ENCODE peak calls at places on chromosomes 2 and 18, in nine cellular contexts. T, B, H, I, M, J, N, S and Y are unnamed samples.

GRCh38 chr2:61471905-61472805 is 1.3 kb upstream of the USP34 start:
- DNase-seq in T (no peak), B (peak; percentile 21), H (peak; percentile 47), I (peak; percentile 38), M (no peak), J (peak; percentile 45), N (peak; percentile 36), S (no peak), Y (no peak)

GRCh38 chr2:30255466-30256408 is 24.4 kb downstream of the LBH start:
- DNase-seq in T (no peak), B (no peak), H (no peak), I (no peak), M (no peak), J (no peak), N (peak; percentile 43), S (no peak), Y (no peak)

GRCh38 chr2:197416268-197416667 is 18.6 kb downstream of the SF3B1 start:
- DNase-seq in T (no peak), B (no peak), H (no peak), I (no peak), M (no peak), J (no peak), N (no peak), S (no peak), Y (no peak)

GRCh38 chr2:108363900-108364225 is 13.9 kb upstream of the SULT1C4 start:
- DNase-seq in T (no peak), B (no peak), H (peak; percentile 73), I (no peak), M (no peak), J (no peak), N (no peak), S (no peak), Y (no peak)

GRCh38 chr2:71787476-71788185 is 334.3 kb downstream of the DYSF start:
- DNase-seq in T (no peak), B (no peak), H (peak; percentile 64), I (no peak), M (no peak), J (no peak), N (no peak), S (no peak), Y (no peak)

GRCh38 chr2:108367014-108367413 is 10.7 kb upstream of the SULT1C4 start:
- DNase-seq in T (no peak), B (no peak), H (no peak), I (no peak), M (no peak), J (no peak), N (no peak), S (no peak), Y (no peak)

GRCh38 chr2:121237980-121238665 is 46.9 kb downstream of the TFCP2L1 start:
- DNase-seq in T (no peak), B (no peak), H (no peak), I (no peak), M (no peak), J (peak; percentile 33), N (no peak), S (peak; percentile 22), Y (no peak)

GRCh38 chr2:16554184-16554583 is 111.5 kb downstream of the CYRIA start:
- DNase-seq in T (no peak), B (no peak), H (no peak), I (no peak), M (no peak), J (no peak), N (no peak), S (no peak), Y (no peak)

GRCh38 chr2:240619506-240620148 is 5.7 kb upstream of the GPR35 start:
- DNase-seq in T (peak; percentile 20), B (no peak), H (no peak), I (no peak), M (peak; percentile 5), J (no peak), N (no peak), S (peak; percentile 49), Y (peak; percentile 35)

GRCh38 chr2:157488877-157489276 is 45.0 kb upstream of the CYTIP start:
- DNase-seq in T (no peak), B (no peak), H (no peak), I (no peak), M (no peak), J (no peak), N (no peak), S (no peak), Y (no peak)

GRCh38 chr2:234102112-234102511 is 51.6 kb downstream of the SPP2 start:
- DNase-seq in T (no peak), B (no peak), H (no peak), I (no peak), M (no peak), J (no peak), N (no peak), S (no peak), Y (no peak)

GRCh38 chr18:70390366-70391090 is 101.7 kb downstream of the SOCS6 start:
- DNase-seq in T (no peak), B (no peak), H (peak; percentile 78), I (no peak), M (no peak), J (no peak), N (no peak), S (no peak), Y (no peak)

DNA sequence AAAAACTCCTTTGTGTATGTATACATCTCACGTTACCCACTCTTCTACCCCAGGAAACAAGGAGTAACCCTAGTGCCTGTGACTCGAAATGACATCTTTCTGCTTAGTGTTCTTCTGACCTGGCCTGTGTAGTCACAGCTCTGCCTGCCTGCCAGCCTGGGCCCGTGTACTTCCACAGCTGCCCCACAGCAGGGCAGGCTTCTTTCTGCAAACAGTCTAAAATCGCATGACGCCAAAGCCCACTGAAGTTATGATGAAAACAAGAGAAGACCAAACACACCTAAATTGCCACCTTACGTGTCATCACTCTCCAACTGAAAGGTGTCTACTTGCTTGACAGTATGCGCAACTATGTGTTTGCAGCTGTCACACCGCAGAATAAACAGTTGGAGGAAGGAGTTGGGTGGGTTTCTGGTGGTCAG is 1.5 kb downstream of the GAREM1 start:
- DNase-seq in T (peak; percentile 60), B (peak; percentile 41), H (peak; percentile 67), I (peak; percentile 62), M (peak; percentile 24), J (peak; percentile 36), N (peak; percentile 48), S (peak; percentile 46), Y (no peak)
- TF ChIP-seq CTCF in T (peak; percentile 46), B (peak; percentile 11), H (no peak), I (peak; percentile 32), M (peak; percentile 60), J (peak; percentile 48), N (peak; percentile 19), S (peak; percentile 29), Y (no peak)

DNA sequence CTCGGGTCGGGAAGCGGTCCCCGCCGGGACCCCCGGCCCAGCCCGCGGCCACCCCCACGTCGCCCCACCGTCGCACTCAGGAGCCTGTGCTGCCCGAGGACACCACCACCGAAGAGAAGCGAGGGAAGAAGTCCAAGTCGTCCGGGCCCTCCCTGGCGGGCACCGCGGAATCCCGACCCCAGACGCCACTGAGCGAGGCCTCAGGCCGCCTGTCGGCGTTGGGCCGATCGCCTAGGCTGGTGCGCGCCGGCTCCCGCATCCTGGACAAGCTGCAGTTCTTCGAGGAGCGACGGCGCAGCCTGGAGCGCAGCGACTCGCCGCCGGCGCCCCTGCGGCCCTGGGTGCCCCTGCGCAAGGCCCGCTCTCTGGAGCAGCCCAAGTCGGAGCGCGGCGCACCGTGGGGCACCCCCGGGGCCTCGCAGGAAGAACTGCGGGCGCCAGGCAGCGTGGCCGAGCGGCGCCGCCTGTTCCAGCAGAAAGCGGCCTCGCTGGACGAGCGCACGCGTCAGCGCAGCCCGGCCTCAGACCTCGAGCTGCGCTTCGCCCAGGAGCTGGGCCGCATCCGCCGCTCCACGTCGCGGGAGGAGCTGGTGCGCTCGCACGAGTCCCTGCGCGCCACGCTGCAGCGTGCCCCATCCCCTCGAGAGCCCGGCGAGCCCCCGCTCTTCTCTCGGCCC is 13.6 kb downstream of the SPEG start:
- DNase-seq in T (no peak), B (no peak), H (no peak), I (no peak), M (no peak), J (no peak), N (peak; percentile 56), S (no peak), Y (no peak)
- H3K4me3 ChIP-seq in T (no peak overlapping the region), B (no peak overlapping the region), H (no peak overlapping the region), I (no peak overlapping the region), M (no peak overlapping the region), J (no peak overlapping the region), N (peak overlapping the region; percentile 21), S (no peak overlapping the region), Y (no peak overlapping the region)

GRCh38 chr2:47034973-47035609 is 119.5 kb upstream of the MCFD2 start:
- DNase-seq in T (peak; percentile 77), B (no peak), H (no peak), I (no peak), M (peak; percentile 49), J (peak; percentile 50), N (peak; percentile 64), S (peak; percentile 86), Y (peak; percentile 85)
- TF ChIP-seq CTCF in T (no peak), B (no peak), H (no peak), I (no peak), M (no peak), J (no peak), N (no peak), S (no peak), Y (no peak)

GRCh38 chr18:77102246-77103040 is 30.1 kb downstream of the MBP start:
- DNase-seq in T (no peak), B (peak; percentile 92), H (peak; percentile 85), I (no peak), M (no peak), J (peak; percentile 94), N (no peak), S (no peak), Y (no peak)

GRCh38 chr18:77103181-77103875 is 29.3 kb downstream of the MBP start:
- DNase-seq in T (no peak), B (peak; percentile 40), H (peak; percentile 55), I (no peak), M (no peak), J (peak; percentile 82), N (no peak), S (no peak), Y (no peak)

GRCh38 chr18:77099501-77100370 is 32.8 kb downstream of the MBP start:
- DNase-seq in T (no peak), B (no peak), H (no peak), I (no peak), M (no peak), J (no peak), N (no peak), S (no peak), Y (no peak)

GRCh38 chr18:77100751-77101355 is 31.7 kb downstream of the MBP start:
- DNase-seq in T (no peak), B (no peak), H (no peak), I (no peak), M (no peak), J (no peak), N (no peak), S (no peak), Y (no peak)

DNA sequence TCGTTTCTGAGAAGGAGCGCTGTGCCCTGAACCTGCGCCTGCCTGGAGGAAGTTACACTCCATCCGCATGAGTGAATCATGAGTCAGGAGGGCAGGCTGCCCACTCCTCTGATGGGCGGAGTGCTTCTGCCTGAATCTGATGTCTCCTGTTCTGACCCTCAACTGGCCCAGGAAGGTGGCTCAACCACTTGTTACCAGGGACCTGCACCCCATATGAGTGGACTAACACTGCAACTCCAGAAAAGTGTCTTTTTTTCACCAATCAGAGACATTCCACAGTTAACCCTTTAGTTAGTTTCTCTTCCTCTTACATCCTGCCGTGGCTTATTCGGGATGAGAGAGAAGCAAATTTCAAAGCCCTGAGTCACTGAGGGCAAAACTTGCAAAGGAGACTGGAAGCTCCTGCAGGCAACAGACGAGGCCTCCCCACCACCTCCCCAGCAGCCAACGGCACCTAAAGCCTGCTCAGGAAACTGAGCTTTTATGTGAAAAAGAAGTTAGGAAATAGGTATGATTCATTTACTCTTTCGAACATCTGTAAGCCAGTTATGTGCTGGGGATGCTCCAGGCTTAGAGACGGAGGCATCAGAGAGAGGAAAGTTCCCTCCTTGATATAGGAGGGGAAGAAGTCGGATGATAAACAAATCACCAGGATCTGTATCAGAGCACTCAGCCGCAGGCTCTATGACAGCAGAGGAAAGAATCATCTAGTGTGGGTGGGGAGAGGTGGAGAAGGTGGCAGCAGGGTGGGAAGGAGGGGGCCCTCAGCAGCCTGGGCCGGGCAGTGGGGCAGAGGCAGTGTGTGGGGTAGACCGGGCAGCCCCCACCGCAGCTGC is 31.0 kb downstream of the MBP start:
- DNase-seq in T (peak; percentile 83), B (peak; percentile 93), H (peak; percentile 98), I (no peak), M (peak; percentile 77), J (peak; percentile 97), N (no peak), S (peak; percentile 88), Y (peak; percentile 90)
- H3K4me3 ChIP-seq in T (no peak overlapping the region), B (peak overlapping the region; percentile 8), H (peak overlapping the region; percentile 20), I (no peak overlapping the region), M (peak overlapping the region; percentile 2), J (peak overlapping the region; percentile 20), N (no peak overlapping the region), S (peak overlapping the region; percentile 15), Y (no peak overlapping the region)